ENCODE peak calls at places on chromosome 2, in four cellular contexts. S, R, T and F are unnamed samples.

GRCh38 chr2:149904352-149904751 is 316.8 kb upstream of the MMADHC start:
- DNase-seq in S (no peak), T (no peak), R (no peak), F (no peak)

GRCh38 chr2:74297950-74298349 is 45.3 kb downstream of the SLC4A5 start:
- DNase-seq in T (no peak), S (no peak), R (no peak), F (no peak)

GRCh38 chr2:149715005-149715592 is 127.5 kb upstream of the MMADHC start:
- DNase-seq in S (no peak), T (no peak), R (peak; percentile 52), F (peak; percentile 14)

GRCh38 chr2:8149985-8150547 is 531.8 kb upstream of the ID2 start:
- DNase-seq in R (no peak), S (no peak), T (no peak), F (no peak)

GRCh38 chr2:85049236-85049635 is 78.3 kb downstream of the KCMF1 start:
- DNase-seq in S (no peak), T (no peak), R (no peak), F (peak; percentile 52)

GRCh38 chr2:55431982-55432627 is 12.4 kb upstream of the CCDC88A start:
- DNase-seq in S (no peak), T (no peak), R (no peak), F (peak; percentile 39)

GRCh38 chr2:127106457-127106997 is 427 bp downstream of the BIN1 start:
- DNase-seq in S (no peak), R (peak; percentile 71), T (no peak), F (peak; percentile 75)

GRCh38 chr2:199684832-199685231 is 166.2 kb downstream of the FTCDNL1 start:
- DNase-seq in T (no peak), R (no peak), S (no peak), F (no peak)

GRCh38 chr2:37585982-37586621 is 85.3 kb downstream of the CDC42EP3 start:
- DNase-seq in S (no peak), T (peak; percentile 68), R (no peak), F (no peak)

GRCh38 chr2:101883860-101884259 is 107.9 kb upstream of the IL1R2 start:
- DNase-seq in R (no peak), T (no peak), S (peak; percentile 53), F (peak; percentile 27)

GRCh38 chr2:232481322-232482140 is 6.1 kb downstream of the ECEL1 start:
- DNase-seq in S (no peak), T (no peak), R (no peak), F (no peak)

GRCh38 chr2:57376985-57377384 is 669.6 kb upstream of the VRK2 start:
- DNase-seq in T (no peak), R (no peak), S (no peak), F (no peak)

GRCh38 chr2:57372237-57372962 is 674.2 kb upstream of the VRK2 start:
- DNase-seq in T (no peak), R (no peak), S (no peak), F (no peak)

GRCh38 chr2:57371186-57371585 is 675.4 kb upstream of the VRK2 start:
- DNase-seq in S (no peak), R (no peak), T (no peak), F (no peak)

GRCh38 chr2:57368190-57368589 is 678.4 kb upstream of the VRK2 start:
- DNase-seq in S (no peak), T (no peak), R (no peak), F (no peak)

GRCh38 chr2:57373530-57373929 is 673.1 kb upstream of the VRK2 start:
- DNase-seq in R (no peak), S (no peak), T (no peak), F (no peak)
- TF ChIP-seq NRF1 in R (no peak), S (no peak), T (no peak), F (no peak)

GRCh38 chr2:142596334-142597088 is 281.0 kb upstream of the KYNU start:
- DNase-seq in T (no peak), S (no peak), R (no peak), F (no peak)
- H3K4me3 ChIP-seq in T (no peak overlapping the region), S (no peak overlapping the region), R (no peak overlapping the region), F (no peak overlapping the region)

DNA sequence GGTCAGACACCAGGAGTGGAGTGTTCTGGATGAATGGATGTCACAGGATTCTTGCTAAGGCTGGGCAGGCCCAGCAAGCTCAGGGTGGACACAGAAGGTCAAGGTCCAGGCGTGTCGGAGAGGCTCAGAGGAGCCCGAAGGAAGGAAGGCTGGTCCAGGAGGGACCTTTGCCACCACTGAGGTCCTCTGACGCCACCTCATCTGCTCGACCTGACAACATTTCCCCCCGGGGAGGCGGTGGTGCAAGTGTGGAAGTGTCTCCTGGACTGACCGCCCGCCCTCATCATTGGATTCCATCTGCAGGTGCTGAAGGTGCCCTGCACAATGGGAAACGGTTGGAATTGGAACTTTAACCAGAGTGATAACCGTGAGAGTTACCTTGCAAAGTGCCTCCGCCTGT is 124.6 kb downstream of the RTP5 start:
- DNase-seq in S (no peak), T (no peak), R (no peak), F (no peak)
- TF ChIP-seq NRF1 in S (no peak), T (no peak), R (no peak), F (no peak)

DNA sequence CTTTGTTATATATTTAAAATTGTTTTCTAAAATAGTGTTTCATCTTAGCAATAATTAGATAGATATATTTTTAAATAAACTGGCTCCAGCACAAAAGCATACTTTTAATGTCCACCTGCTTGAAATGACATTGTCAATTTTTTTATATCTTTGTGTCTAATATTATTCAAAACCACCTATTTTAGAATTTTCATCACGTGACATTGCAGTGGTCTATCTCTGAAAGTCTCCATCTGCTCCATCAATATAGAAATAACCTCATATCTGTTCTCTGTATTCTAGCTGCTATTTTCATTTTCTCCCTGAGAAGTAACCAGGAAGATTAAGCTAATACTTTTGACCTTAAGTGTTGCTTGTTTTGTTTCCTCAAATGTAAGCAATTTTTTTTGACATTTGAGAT is 248.0 kb upstream of the CNTNAP5 start:
- DNase-seq in T (no peak), R (no peak), S (no peak), F (no peak)
- H3K4me3 ChIP-seq in T (no peak overlapping the region), R (no peak overlapping the region), S (no peak overlapping the region), F (no peak overlapping the region)

DNA sequence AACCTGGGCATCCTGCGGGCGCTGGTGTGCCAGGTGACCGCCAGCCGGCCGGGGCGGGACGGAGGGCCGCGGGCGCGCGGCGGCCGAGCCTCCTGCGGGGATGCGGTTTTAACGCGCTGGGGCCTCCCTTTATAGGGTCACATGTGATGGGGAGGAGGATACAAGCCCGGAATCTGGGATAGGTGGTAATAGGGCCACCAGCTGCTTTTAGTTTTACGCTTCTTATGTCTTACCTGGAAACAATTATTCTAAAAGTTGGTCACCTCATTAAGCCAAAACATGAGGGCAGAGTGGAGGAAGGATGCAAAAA is 600 bp downstream of the DCAF17 start:
- DNase-seq in R (no peak), S (no peak), T (no peak), F (no peak)
- TF ChIP-seq NRF1 in R (no peak), S (no peak), T (no peak), F (no peak)

GRCh38 chr2:230797515-230798495 is 66.9 kb upstream of the ITM2C start:
- DNase-seq in T (no peak), R (no peak), S (no peak), F (no peak)

GRCh38 chr2:230796280-230796862 is 68.4 kb upstream of the ITM2C start:
- DNase-seq in R (no peak), S (no peak), T (no peak), F (no peak)

GRCh38 chr2:230793573-230794359 is 71.0 kb upstream of the ITM2C start:
- DNase-seq in R (no peak), S (no peak), T (no peak), F (no peak)

GRCh38 chr2:230795856-230796255 is 68.9 kb upstream of the ITM2C start:
- DNase-seq in S (no peak), T (no peak), R (no peak), F (no peak)

GRCh38 chr2:230794472-230794871 is 70.3 kb upstream of the ITM2C start:
- DNase-seq in S (no peak), R (no peak), T (no peak), F (no peak)
- H3K4me3 ChIP-seq in S (no peak overlapping the region), R (no peak overlapping the region), T (no peak overlapping the region), F (no peak overlapping the region)

GRCh38 chr2:1265454-1265853 is 147.8 kb upstream of the TPO start:
- DNase-seq in T (no peak), R (no peak), S (no peak), F (no peak)

GRCh38 chr2:1268034-1268433 is 145.2 kb upstream of the TPO start:
- DNase-seq in R (no peak), S (no peak), T (no peak), F (no peak)

GRCh38 chr2:1272835-1273234 is 140.4 kb upstream of the TPO start:
- DNase-seq in R (no peak), T (no peak), S (no peak), F (no peak)

GRCh38 chr2:1266311-1266710 is 147.0 kb upstream of the TPO start:
- DNase-seq in R (no peak), T (no peak), S (no peak), F (no peak)

GRCh38 chr2:1269812-1270211 is 143.5 kb upstream of the TPO start:
- DNase-seq in S (no peak), T (no peak), R (no peak), F (no peak)
- TF ChIP-seq NRF1 in S (no peak), T (no peak), R (no peak), F (no peak)